ENCODE peak calls at places on chromosome 9, in four cellular contexts. K, F, G and O are unnamed samples.

GRCh38 chr9:128160603-128160987 is 530 bp downstream of the BBLN start:
- DNase-seq in K (peak; percentile 69), F (no peak), G (peak; percentile 8), O (peak; percentile 26)

GRCh38 chr9:129910628-129911567 is 75.6 kb downstream of the USP20 start:
- DNase-seq in K (no peak), G (peak; percentile 100), F (peak; percentile 98), O (no peak)

GRCh38 chr9:37719526-37719925 is 34.1 kb upstream of the TRMT10B start:
- DNase-seq in K (no peak), G (no peak), F (no peak), O (no peak)

GRCh38 chr9:121633144-121633714 is 18.2 kb upstream of the DAB2IP start:
- DNase-seq in K (no peak), G (no peak), F (no peak), O (no peak)

GRCh38 chr9:95880011-95880690 is 4.7 kb downstream of the ERCC6L2 start:
- DNase-seq in K (no peak), F (peak; percentile 82), G (peak; percentile 71), O (no peak)

GRCh38 chr9:125240649-125240999 is 519 bp downstream of the HSPA5 start:
- DNase-seq in F (peak; percentile 59), G (no peak), K (peak; percentile 55), O (no peak)

GRCh38 chr9:5801739-5802113 is 31.2 kb downstream of the ERMP1 start:
- DNase-seq in F (no peak), G (no peak), K (no peak), O (no peak)

GRCh38 chr9:128344931-128345605 is 4.7 kb downstream of the SLC27A4 start:
- DNase-seq in F (no peak), G (no peak), K (no peak), O (no peak)

GRCh38 chr9:133168432-133168831 is 4.7 kb upstream of the GBGT1 start:
- DNase-seq in F (no peak), K (no peak), G (peak; percentile 52), O (no peak)

GRCh38 chr9:444528-444927 is 229.9 kb downstream of the DOCK8 start:
- DNase-seq in K (no peak), F (peak; percentile 8), G (no peak), O (no peak)